ENCODE peak calls at places on chromosomes 12 and 14, in four cellular contexts. P is upper lobe of left lung, B is prostate gland, J is GM12892. M is an unnamed sample.

GRCh38 chr12:120041386-120042231 is 52.6 kb downstream of the BICDL1 start:
- DNase-seq in P (no peak), B (no peak), J (no peak), M (no peak)

GRCh38 chr14:67951529-67952120 is 132.0 kb downstream of the RAD51B start:
- DNase-seq in P (no peak), B (no peak), J (no peak), M (no peak)

GRCh38 chr12:27772328-27773049 is 7.5 kb upstream of the KLHL42 start:
- DNase-seq in P (no peak), B (no peak), J (no peak), M (no peak)

GRCh38 chr14:31881531-31882310 is 195.4 kb upstream of the ARHGAP5 start:
- DNase-seq in P (no peak), B (no peak), J (no peak), M (no peak)

GRCh38 chr12:128968668-128969067 is 115.4 kb downstream of the GLT1D1 start:
- DNase-seq in P (no peak), B (no peak), J (no peak), M (no peak)

GRCh38 chr12:56474389-56474788 is 6.0 kb downstream of the SPRYD4 start:
- DNase-seq in P (no peak), B (no peak), J (no peak), M (no peak)

GRCh38 chr12:67069451-67070306 is 199.5 kb upstream of the CAND1 start:
- DNase-seq in P (no peak), B (no peak), J (peak; percentile 13), M (peak; percentile 79)

GRCh38 chr12:124381454-124382207 is 86.7 kb downstream of the RFLNA start:
- DNase-seq in P (peak; percentile 96), B (peak; percentile 72), J (no peak), M (peak; percentile 93)

GRCh38 chr12:88570103-88570502 is 10.2 kb downstream of the KITLG start:
- DNase-seq in P (no peak), B (no peak), J (no peak), M (no peak)

GRCh38 chr12:117344716-117345115 is 16.7 kb downstream of the NOS1 start:
- DNase-seq in P (no peak), B (no peak), J (no peak), M (no peak)

GRCh38 chr12:111166779-111167540 is 201.9 kb downstream of the PHETA1 start:
- DNase-seq in P (no peak), B (peak; percentile 62), J (no peak), M (no peak)

GRCh38 chr12:120261951-120262851 is 3.3 kb downstream of the PXN start:
- DNase-seq in P (no peak), B (peak; percentile 42), J (no peak), M (no peak)

DNA sequence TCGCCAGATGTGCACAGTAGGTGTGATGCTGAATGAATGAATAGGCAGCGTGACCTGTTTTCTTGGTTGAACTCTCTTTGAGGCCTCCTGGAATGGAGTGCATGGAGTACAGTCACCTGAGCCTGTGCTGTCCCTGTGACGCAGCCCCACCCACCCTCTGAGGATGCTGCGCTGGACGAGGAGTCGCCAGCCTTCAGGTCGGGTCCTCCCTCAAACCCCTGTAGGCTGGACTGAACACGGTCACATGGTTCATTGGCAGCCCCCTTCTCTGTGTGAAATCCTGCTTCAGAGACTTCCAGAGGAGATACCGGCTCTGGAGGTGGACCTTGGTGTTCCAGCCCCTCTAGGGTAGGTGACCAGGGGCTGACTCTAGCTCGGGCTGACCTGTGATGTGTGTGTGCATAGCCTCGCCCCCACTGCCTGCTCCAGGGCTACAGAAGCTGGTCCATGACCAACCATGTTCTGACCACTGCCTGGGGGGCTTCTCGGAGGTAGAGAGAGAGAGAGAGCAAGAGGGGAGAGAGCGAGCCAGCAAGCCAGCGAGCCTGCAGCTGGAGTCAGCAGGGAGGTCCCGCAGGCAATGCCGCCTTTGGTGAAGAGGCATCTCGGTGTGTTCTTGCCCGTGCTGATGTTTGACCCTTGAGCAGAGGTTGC is 158.0 kb upstream of the RTL1 start:
- DNase-seq in P (no peak), B (no peak), J (no peak), M (peak; percentile 56)
- TF ChIP-seq POLR2AphosphoS5 in P (no peak), B (no peak), J (no peak), M (no peak)

GRCh38 chr14:90275820-90276219 is 19.5 kb downstream of the PSMC1 start:
- DNase-seq in P (no peak), B (no peak), J (no peak), M (no peak)

GRCh38 chr14:90274019-90274418 is 17.7 kb downstream of the PSMC1 start:
- DNase-seq in P (no peak), B (no peak), J (no peak), M (no peak)

GRCh38 chr14:90273532-90273931 is 17.2 kb downstream of the PSMC1 start:
- DNase-seq in P (no peak), B (no peak), J (no peak), M (no peak)

GRCh38 chr14:90275455-90275814 is 19.1 kb downstream of the PSMC1 start:
- DNase-seq in P (no peak), B (no peak), J (no peak), M (no peak)

DNA sequence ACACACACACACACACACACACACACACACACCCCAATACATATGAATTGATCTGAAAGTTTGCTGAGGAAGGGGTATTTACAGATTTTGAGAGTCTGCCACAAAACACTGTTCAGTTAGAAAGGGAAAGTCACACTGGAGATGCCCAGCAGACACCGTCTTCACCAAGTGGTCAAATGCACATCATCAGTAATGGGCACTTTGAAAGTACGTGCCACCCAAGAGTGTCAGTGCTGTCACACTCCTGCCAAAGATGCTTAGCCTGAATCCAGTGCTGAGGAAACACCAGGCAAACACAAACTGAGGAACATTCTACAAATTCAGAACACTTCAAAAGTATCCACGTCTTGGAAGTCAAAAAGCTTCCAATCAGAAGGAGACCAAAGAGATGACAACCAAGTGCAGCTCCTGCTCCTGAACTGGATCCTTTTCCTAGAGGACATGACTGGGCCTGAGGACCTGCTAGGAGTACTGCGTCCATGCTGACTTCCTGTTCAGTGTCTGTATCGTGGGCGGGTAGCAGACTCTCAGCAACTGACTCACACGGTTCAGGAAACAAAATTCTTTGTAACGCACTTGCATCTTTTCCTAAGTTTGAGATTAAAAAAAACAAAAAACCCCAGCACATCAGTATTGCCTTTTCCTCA is 18.6 kb downstream of the PSMC1 start:
- DNase-seq in P (peak; percentile 20), B (no peak), J (no peak), M (no peak)
- TF ChIP-seq POLR2A in P (no peak), B (no peak), J (no peak), M (no peak)

GRCh38 chr12:108642899-108643654 is 9.4 kb upstream of the SELPLG start:
- DNase-seq in P (no peak), B (no peak), J (no peak), M (no peak)
- TF ChIP-seq POLR2AphosphoS5 in P (peak; percentile 9), B (no peak), J (no peak), M (no peak)

GRCh38 chr12:28933176-28933575 is 215.9 kb upstream of the FAR2 start:
- DNase-seq in P (no peak), B (no peak), J (no peak), M (no peak)
- TF ChIP-seq POLR2A in P (no peak), B (no peak), J (no peak), M (no peak)

GRCh38 chr12:4272014-4272975 is 1.3 kb upstream of the CCND2 start:
- DNase-seq in P (peak; percentile 80), B (peak; percentile 49), J (peak; percentile 64), M (peak; percentile 96)
- TF ChIP-seq POLR2AphosphoS5 in P (no peak), B (no peak), J (peak; percentile 58), M (peak; percentile 76)

GRCh38 chr12:42325326-42325775 is 543 bp downstream of the ZCRB1 start:
- DNase-seq in P (no peak), B (no peak), J (no peak), M (no peak)
- TF ChIP-seq POLR2A in P (no peak), B (no peak), J (no peak), M (no peak)

DNA sequence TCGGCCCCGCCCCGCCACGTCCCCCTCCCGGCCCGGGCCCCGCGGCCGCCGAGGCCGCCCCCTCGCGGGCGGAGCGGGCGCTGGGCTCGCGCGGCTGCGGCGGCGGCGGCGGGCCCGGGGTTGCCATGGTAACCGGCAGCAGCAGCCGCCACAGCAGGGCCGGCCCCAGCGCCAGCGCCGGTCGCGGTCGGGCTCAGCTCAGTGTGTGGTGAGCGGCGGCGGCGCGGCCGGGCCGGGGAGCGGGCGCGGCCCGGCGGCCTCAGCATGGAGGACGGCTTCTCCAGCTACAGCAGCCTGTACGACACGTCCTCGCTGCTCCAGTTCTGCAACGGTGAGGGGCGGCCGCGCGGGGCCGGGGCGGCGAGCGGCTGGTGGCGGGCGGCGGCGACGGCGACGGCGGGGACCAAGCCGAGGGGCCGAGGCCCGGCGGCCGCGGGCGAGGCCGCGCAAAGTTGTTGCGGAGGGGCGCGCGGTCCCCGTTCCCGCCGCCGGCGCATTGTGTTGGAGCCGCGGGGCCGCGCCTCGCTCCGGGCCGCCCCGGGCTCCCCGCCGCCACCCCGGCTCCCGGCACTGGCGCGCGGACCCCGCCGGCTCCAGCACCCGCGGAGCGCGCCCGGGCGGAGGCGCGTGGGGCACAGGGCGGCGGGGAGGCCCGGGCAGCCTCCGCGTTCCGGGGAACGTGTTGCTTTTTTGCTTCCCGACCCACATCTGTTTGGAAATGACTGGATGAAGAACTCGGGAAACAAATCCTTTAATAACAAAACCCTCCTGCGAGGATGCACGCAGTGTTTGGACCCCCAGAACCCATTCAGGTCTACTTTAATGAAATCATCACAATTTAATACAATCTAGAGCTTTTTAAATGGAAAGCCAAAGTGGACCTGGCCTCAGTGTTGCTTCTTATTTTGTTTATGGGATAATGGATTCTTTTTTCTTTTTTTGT is at the start of gene EML1:
- DNase-seq in P (peak; percentile 85), B (peak; percentile 75), J (peak; percentile 92), M (peak; percentile 91)
- TF ChIP-seq POLR2AphosphoS5 in P (no peak), B (no peak), J (no peak), M (no peak)

DNA sequence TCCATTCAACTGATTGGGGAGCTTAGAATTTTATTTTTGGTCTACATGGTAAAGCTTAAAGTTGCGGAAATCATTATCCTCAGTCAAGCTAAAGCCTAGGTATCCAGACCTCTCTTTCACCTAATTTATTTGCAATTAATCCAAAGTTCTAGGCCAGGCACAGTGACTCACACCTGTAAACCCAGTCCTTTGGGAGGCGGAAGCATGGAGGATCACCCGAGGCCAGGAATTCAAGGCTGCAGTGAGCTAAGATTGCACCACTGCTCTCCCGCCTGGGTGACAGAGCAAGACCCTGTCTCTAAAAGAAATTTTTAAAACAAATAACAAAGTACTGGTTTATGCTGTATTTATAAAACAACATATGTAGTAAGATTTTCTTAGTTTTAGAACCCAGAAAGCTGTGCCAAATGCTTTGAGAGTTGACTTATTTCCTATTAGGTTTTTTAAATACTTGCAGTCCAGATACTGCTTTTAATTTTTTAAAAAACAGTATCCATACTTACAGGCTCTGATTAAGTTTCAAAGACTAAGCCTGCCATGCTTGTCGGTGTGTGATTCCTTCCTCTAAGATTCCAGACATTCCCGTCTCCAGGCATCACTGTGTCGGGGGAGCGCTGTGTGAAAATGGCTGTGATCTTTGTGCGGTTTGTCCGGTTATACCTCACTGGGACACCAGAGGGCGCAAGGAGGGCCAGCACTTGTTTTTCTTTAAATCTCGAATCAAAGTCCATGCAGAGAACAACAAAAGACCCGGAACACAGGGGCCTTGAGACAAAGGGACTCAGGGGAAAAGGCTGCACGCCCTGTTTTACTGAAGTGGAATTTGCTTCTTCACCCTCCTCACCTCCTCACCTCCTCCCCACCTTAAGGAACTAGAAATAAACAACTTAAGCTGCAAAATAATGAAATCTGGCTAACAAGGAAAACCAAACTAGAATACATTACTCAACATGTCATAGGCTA is 24.6 kb upstream of the TMPO start:
- DNase-seq in P (peak; percentile 87), B (peak; percentile 75), J (peak; percentile 45), M (peak; percentile 91)
- TF ChIP-seq POLR2A in P (no peak), B (no peak), J (no peak), M (no peak)

DNA sequence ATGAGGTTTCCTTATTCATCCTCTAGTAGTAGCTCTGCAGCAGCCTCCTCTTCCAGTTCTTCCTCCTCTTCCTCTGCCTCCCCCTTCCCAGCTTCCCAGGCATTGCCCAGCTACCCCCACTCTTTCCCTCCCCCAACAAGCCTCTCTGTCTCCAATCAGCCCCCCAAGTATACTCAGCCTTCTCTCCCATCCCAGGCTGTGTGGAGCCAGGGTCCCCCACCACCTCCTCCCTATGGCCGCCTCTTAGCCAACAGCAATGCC is 7.3 kb upstream of the RNU7-1 start:
- DNase-seq in P (no peak), B (no peak), J (no peak), M (no peak)
- TF ChIP-seq POLR2AphosphoS5 in P (no peak), B (no peak), J (peak; percentile 2), M (no peak)